ENCODE peak calls at places on chromosomes 13 and 19, in seven cellular contexts. L, U, K, S, C, O and R are unnamed samples.

GRCh38 chr13:70994204-70994603 is 872.8 kb downstream of the DACH1 start:
- DNase-seq in L (no peak), U (no peak), K (no peak), S (no peak), C (no peak), O (no peak), R (no peak)

GRCh38 chr13:21047591-21048282 is 13.6 kb downstream of the LATS2 start:
- DNase-seq in L (no peak), U (no peak), K (no peak), S (no peak), C (no peak), O (no peak), R (no peak)

GRCh38 chr13:90918551-90918950 is 428.9 kb upstream of the MIR17HG start:
- DNase-seq in L (no peak), U (no peak), K (no peak), S (no peak), C (no peak), O (no peak), R (no peak)

GRCh38 chr19:18460900-18461299 is 23.0 kb upstream of the ISYNA1 start:
- DNase-seq in L (no peak), U (peak; percentile 61), K (no peak), S (no peak), C (no peak), O (no peak), R (no peak)

GRCh38 chr13:106383791-106384190 is 151.7 kb downstream of the EFNB2 start:
- DNase-seq in L (no peak), U (no peak), K (no peak), S (no peak), C (no peak), O (no peak), R (peak; percentile 28)

GRCh38 chr13:41465215-41465907 is 8.0 kb downstream of the RGCC start:
- DNase-seq in L (no peak), U (peak; percentile 94), K (peak; percentile 50), S (peak; percentile 85), C (peak; percentile 94), O (no peak), R (peak; percentile 91)

GRCh38 chr19:6062274-6062673 is 48.0 kb downstream of the RFX2 start:
- DNase-seq in L (no peak), U (no peak), K (no peak), S (no peak), C (no peak), O (no peak), R (no peak)

GRCh38 chr19:9849786-9850185 is 14.7 kb downstream of the PIN1 start:
- DNase-seq in L (no peak), U (no peak), K (no peak), S (no peak), C (no peak), O (no peak), R (no peak)

GRCh38 chr19:10316229-10317044 is 622 bp upstream of the FDX2 start:
- DNase-seq in L (no peak), U (no peak), K (no peak), S (no peak), C (no peak), O (no peak), R (no peak)

GRCh38 chr13:94602467-94602866 is 810 bp downstream of the GPR180 start:
- DNase-seq in L (no peak), U (no peak), K (no peak), S (no peak), C (no peak), O (no peak), R (no peak)

GRCh38 chr13:113155201-113155600 is 3.2 kb upstream of the PROZ start:
- DNase-seq in L (no peak), U (no peak), K (no peak), S (no peak), C (no peak), O (no peak), R (no peak)

GRCh38 chr13:113048766-113049165 is 56.8 kb upstream of the F7 start:
- DNase-seq in L (no peak), U (peak; percentile 41), K (no peak), S (no peak), C (no peak), O (no peak), R (no peak)

GRCh38 chr19:11111771-11112144 is 22.5 kb downstream of the LDLR start:
- DNase-seq in L (no peak), U (no peak), K (no peak), S (no peak), C (no peak), O (no peak), R (no peak)

GRCh38 chr13:23788459-23788858 is 100.7 kb downstream of the MIPEP start:
- DNase-seq in L (no peak), U (no peak), K (no peak), S (no peak), C (no peak), O (no peak), R (no peak)

GRCh38 chr13:23789576-23790346 is 99.4 kb downstream of the MIPEP start:
- DNase-seq in L (no peak), U (no peak), K (no peak), S (no peak), C (no peak), O (no peak), R (peak; percentile 23)

GRCh38 chr13:23793711-23794110 is 95.5 kb downstream of the MIPEP start:
- DNase-seq in L (no peak), U (no peak), K (no peak), S (no peak), C (no peak), O (no peak), R (no peak)

GRCh38 chr13:23792680-23793079 is 96.5 kb downstream of the MIPEP start:
- DNase-seq in L (no peak), U (no peak), K (no peak), S (no peak), C (no peak), O (no peak), R (no peak)

GRCh38 chr13:23790591-23791170 is 98.5 kb downstream of the MIPEP start:
- DNase-seq in L (no peak), U (no peak), K (no peak), S (peak; percentile 92), C (no peak), O (no peak), R (peak; percentile 94)
- TF ChIP-seq CTCF in L (no peak), U (no peak), K (no peak), S (peak; percentile 9), C (no peak), O (no peak), R (no peak)

GRCh38 chr19:45470147-45471081 is 2.6 kb downstream of the FOSB start:
- DNase-seq in L (no peak), U (peak; percentile 84), K (no peak), S (peak; percentile 53), C (no peak), O (no peak), R (peak; percentile 59)

GRCh38 chr19:45472557-45473365 is 5.0 kb downstream of the FOSB start:
- DNase-seq in L (no peak), U (peak; percentile 80), K (no peak), S (no peak), C (no peak), O (peak; percentile 57), R (no peak)

GRCh38 chr19:45471116-45471865 is 3.5 kb downstream of the FOSB start:
- DNase-seq in L (no peak), U (peak; percentile 77), K (no peak), S (no peak), C (no peak), O (no peak), R (no peak)

GRCh38 chr19:45473366-45474190 is 5.8 kb downstream of the FOSB start:
- DNase-seq in L (no peak), U (no peak), K (no peak), S (peak; percentile 21), C (no peak), O (peak; percentile 68), R (no peak)

DNA sequence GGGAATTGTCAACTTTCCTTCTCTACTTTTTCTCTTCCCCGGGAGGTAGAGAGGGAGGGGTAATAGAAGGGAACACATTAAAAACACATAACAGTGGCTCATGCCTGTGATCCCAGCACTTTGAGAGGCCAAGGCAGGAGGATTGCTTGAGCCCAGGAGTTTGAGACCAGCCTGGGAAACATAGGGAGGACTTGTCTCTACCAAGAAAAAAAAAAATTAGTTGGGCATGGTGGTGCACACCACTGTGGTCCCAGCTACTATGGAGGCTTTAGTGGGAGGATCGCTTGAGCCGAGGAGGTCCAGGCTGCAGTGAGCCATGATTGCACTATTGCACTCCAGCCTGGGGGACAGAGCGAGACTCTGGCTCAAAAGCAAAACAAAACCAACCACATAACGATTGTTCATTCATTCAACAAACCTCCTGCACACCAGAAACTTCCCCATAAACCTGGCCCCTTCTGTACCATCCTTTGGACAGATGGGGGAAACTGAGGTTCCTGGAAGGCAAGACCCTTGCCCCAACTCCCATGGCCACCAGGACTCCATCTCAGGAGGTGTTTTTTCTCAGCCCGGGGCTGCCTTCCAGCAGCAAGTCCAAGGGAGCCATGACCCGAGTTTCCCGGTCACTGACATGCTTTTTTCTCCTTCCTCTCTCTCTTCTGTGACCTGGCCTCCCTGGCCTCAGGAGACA is 4.2 kb downstream of the FOSB start:
- DNase-seq in L (no peak), U (no peak), K (no peak), S (no peak), C (no peak), O (peak; percentile 30), R (no peak)
- H3K4me3 ChIP-seq in L (no peak overlapping the region), U (no peak overlapping the region), K (peak overlapping the region; percentile 50), S (peak overlapping the region; percentile 33), C (no peak overlapping the region), O (peak overlapping the region; percentile 76), R (peak overlapping the region; percentile 25)

DNA sequence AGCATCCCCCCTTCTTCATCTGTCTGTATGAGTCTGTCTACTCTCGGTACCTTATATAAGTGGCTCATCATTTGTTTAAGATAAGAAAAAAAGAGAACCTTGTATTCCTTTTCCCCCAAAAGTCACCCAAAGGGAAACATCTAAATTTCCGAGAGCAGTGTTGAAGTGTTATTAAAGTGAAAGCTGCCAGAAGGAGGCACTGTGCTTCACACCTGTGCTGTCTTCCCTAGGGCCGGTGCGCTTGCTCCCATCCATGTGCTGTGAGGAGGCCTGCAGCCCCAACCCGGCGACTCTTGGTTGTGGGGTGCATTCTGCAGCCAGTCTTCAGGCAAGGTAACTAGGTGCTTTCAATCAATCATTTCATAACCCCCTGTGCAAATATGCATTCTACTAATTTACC is 97.5 kb downstream of the TNFRSF19 start:
- DNase-seq in L (no peak), U (no peak), K (no peak), S (no peak), C (peak; percentile 16), O (peak; percentile 83), R (no peak)
- TF ChIP-seq CTCF in L (peak; percentile 20), U (no peak), K (no peak), S (no peak), C (peak; percentile 66), O (peak; percentile 73), R (no peak)

GRCh38 chr19:54172413-54172763 is 572 bp downstream of the TMC4 start:
- DNase-seq in L (no peak), U (no peak), K (no peak), S (no peak), C (no peak), O (no peak), R (no peak)

GRCh38 chr19:54165222-54165621 is 5.7 kb upstream of the LENG1 start:
- DNase-seq in L (no peak), U (no peak), K (no peak), S (no peak), C (no peak), O (peak; percentile 17), R (no peak)

GRCh38 chr19:54172764-54173699 is at the start of gene TMC4:
- DNase-seq in L (no peak), U (no peak), K (no peak), S (no peak), C (peak; percentile 52), O (peak; percentile 97), R (no peak)

GRCh38 chr19:54168174-54168917 is 4.6 kb downstream of the TMC4 start:
- DNase-seq in L (peak; percentile 65), U (peak; percentile 98), K (peak; percentile 93), S (peak; percentile 85), C (peak; percentile 84), O (peak; percentile 97), R (peak; percentile 71)

GRCh38 chr19:54169149-54169731 is 3.7 kb downstream of the TMC4 start:
- DNase-seq in L (no peak), U (no peak), K (no peak), S (no peak), C (no peak), O (peak; percentile 18), R (no peak)
- H3K4me3 ChIP-seq in L (no peak overlapping the region), U (no peak overlapping the region), K (no peak overlapping the region), S (no peak overlapping the region), C (no peak overlapping the region), O (no peak overlapping the region), R (no peak overlapping the region)